ENCODE peak calls at places on chromosomes 11 and 22, in eight cellular contexts. Z is colonic mucosa, E is lung, J is mesothelial cell of epicardium, X is fibroblast of lung, A is nephron progenitor cell, O is uterus, H is fibroblast of the aortic adventitia. V is an unnamed sample.
A peak's percentile ranks its signal among the peaks of the same experiment; 100 is the strongest.

GRCh38 chr11:48107188-48107704 is 109.4 kb upstream of the OR4B1 start:
- DNase-seq in A (no peak), J (no peak), E (no peak), Z (no peak), X (peak; percentile 60), O (no peak), H (peak; percentile 48), V (no peak)

GRCh38 chr11:61542024-61542461 is 33.5 kb downstream of the LRRC10B start:
- DNase-seq in A (no peak), J (no peak), X (no peak), O (no peak), E (no peak), Z (no peak), H (no peak), V (no peak)

GRCh38 chr22:45503816-45504702 is 1.4 kb downstream of the FBLN1 start:
- DNase-seq in O (no peak), E (no peak), H (peak; percentile 55), J (peak; percentile 55), Z (no peak), X (peak; percentile 83), A (peak; percentile 75), V (no peak)

GRCh38 chr11:76579047-76579751 is 91.3 kb downstream of the LRRC32 start:
- DNase-seq in O (peak; percentile 63), A (no peak), E (no peak), J (no peak), X (no peak), Z (no peak), H (peak; percentile 76), V (no peak)

GRCh38 chr22:22040472-22040871 is 57.9 kb upstream of the TOP3B start:
- DNase-seq in A (no peak), O (no peak), J (no peak), E (no peak), X (no peak), Z (no peak), H (no peak), V (no peak)

GRCh38 chr11:119419246-119419645 is 3.7 kb downstream of the THY1 start:
- DNase-seq in Z (no peak), J (no peak), E (no peak), H (no peak), X (no peak), A (no peak), O (no peak), V (no peak)

GRCh38 chr11:120184946-120185677 is 25.7 kb upstream of the OAF start:
- DNase-seq in E (no peak), A (peak; percentile 36), H (peak; percentile 62), O (peak; percentile 81), J (no peak), X (peak; percentile 36), Z (peak; percentile 86), V (no peak)

GRCh38 chr11:12544986-12545775 is 129.0 kb upstream of the TEAD1 start:
- DNase-seq in O (no peak), H (peak; percentile 45), E (no peak), A (no peak), Z (peak; percentile 9), J (no peak), X (peak; percentile 57), V (no peak)

GRCh38 chr11:33664166-33664565 is 36.5 kb downstream of the C11orf91 start:
- DNase-seq in H (no peak), O (no peak), E (no peak), X (no peak), A (no peak), J (no peak), Z (no peak), V (no peak)

GRCh38 chr11:2533642-2534115 is 88.9 kb downstream of the KCNQ1 start:
- DNase-seq in X (peak; percentile 93), E (peak; percentile 68), O (peak; percentile 84), H (peak; percentile 89), J (peak; percentile 82), A (peak; percentile 77), Z (peak; percentile 60), V (no peak)

GRCh38 chr22:50696799-50697561 is 24.4 kb downstream of the SHANK3 start:
- DNase-seq in A (peak; percentile 76), H (no peak), Z (no peak), E (no peak), J (no peak), X (no peak), O (no peak), V (peak; percentile 50)

GRCh38 chr11:110059706-110060430 is 33.3 kb upstream of the ZC3H12C start:
- DNase-seq in X (peak; percentile 72), Z (no peak), O (no peak), A (no peak), J (no peak), H (peak; percentile 59), E (no peak), V (no peak)

GRCh38 chr11:103609117-103610066 is 427.0 kb upstream of the DDI1 start:
- DNase-seq in H (peak; percentile 96), Z (no peak), E (no peak), X (peak; percentile 97), A (no peak), O (no peak), J (no peak), V (no peak)
- TF ChIP-seq CTCF in H (peak; percentile 88), Z (no peak), E (no peak), X (peak; percentile 78), A (peak; percentile 20), O (no peak), J (no peak), V (no peak)

DNA sequence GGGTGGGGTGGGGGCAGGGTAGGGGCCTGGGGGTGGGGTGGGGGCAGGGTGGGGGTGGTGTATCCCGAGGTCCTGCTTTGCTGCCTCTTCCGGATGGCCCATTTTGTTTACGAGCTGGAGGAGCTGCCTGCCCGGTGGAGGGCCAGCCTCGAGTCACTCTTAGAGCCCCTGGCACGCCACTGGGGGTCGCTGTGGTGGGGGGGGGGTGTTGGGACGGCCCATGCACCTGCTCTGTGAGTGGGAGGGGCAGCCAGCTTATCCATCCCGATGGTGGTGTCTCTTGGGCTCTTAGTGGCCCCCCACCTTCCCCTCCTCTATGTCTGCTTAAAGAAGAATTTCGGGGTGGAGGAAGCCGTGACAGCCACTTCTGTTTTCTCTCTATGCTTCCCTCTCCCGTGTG is 24.6 kb downstream of the MRGPRD start:
- DNase-seq in O (no peak), J (no peak), Z (no peak), X (no peak), E (no peak), H (no peak), A (peak; percentile 57), V (no peak)
- TF ChIP-seq CTCF in O (no peak), J (no peak), Z (no peak), X (peak; percentile 22), E (no peak), H (peak; percentile 14), A (no peak), V (no peak)

GRCh38 chr22:26797910-26798309 is 140.5 kb downstream of the MIAT start:
- DNase-seq in X (no peak), Z (no peak), A (no peak), H (no peak), E (no peak), O (no peak), J (no peak), V (no peak)
- TF ChIP-seq CTCF in X (no peak), Z (no peak), A (no peak), H (no peak), E (no peak), O (no peak), J (no peak), V (no peak)

GRCh38 chr11:69437001-69437875 is 44.2 kb upstream of the LINC01488 start:
- DNase-seq in H (no peak), Z (no peak), A (peak; percentile 60), J (peak; percentile 59), O (no peak), E (peak; percentile 64), X (peak; percentile 74), V (no peak)
- TF ChIP-seq CTCF in H (no peak), Z (no peak), A (no peak), J (no peak), O (no peak), E (no peak), X (no peak), V (no peak)